ENCODE peak calls at places on chromosomes 2 and 18, in seven cellular contexts. One of them, this sample, is unnamed.

GRCh38 chr2:225788571-225788970 is 389.1 kb downstream of the NYAP2 start:
- DNase-seq in neuronal stem cell: no peak
- DNase-seq in DMS153: no peak
- DNase-seq in cardiac fibroblast: peak; percentile 55
- DNase-seq in mammary epithelial cell: no peak
- DNase-seq in iris pigment epithelial cell: no peak
- DNase-seq in frontal cortex: no peak
- DNase-seq in this sample: no peak

GRCh38 chr2:130882991-130883390 is 46.3 kb downstream of the ARHGEF4 start:
- DNase-seq in mammary epithelial cell: no peak
- DNase-seq in frontal cortex: no peak
- DNase-seq in iris pigment epithelial cell: no peak
- DNase-seq in cardiac fibroblast: no peak
- DNase-seq in neuronal stem cell: no peak
- DNase-seq in DMS153: no peak
- DNase-seq in this sample: no peak

GRCh38 chr2:138307099-138307498 is 194.5 kb upstream of the SPOPL start:
- DNase-seq in iris pigment epithelial cell: no peak
- DNase-seq in frontal cortex: no peak
- DNase-seq in mammary epithelial cell: no peak
- DNase-seq in neuronal stem cell: no peak
- DNase-seq in cardiac fibroblast: no peak
- DNase-seq in DMS153: no peak
- DNase-seq in this sample: no peak

GRCh38 chr2:26344581-26345283 is 1.2 kb upstream of the SELENOI start:
- DNase-seq in neuronal stem cell: no peak
- DNase-seq in DMS153: no peak
- DNase-seq in frontal cortex: no peak
- DNase-seq in iris pigment epithelial cell: peak; percentile 70
- DNase-seq in cardiac fibroblast: peak; percentile 61
- DNase-seq in mammary epithelial cell: peak; percentile 64
- DNase-seq in this sample: no peak

GRCh38 chr2:26626606-26627005 is 14.6 kb downstream of the CIB4 start:
- DNase-seq in frontal cortex: no peak
- DNase-seq in neuronal stem cell: no peak
- DNase-seq in cardiac fibroblast: no peak
- DNase-seq in DMS153: no peak
- DNase-seq in mammary epithelial cell: no peak
- DNase-seq in iris pigment epithelial cell: no peak
- DNase-seq in this sample: no peak

GRCh38 chr18:76699923-76700322 is 122.4 kb upstream of the ZNF236 start:
- DNase-seq in frontal cortex: no peak
- DNase-seq in DMS153: no peak
- DNase-seq in cardiac fibroblast: no peak
- DNase-seq in iris pigment epithelial cell: no peak
- DNase-seq in mammary epithelial cell: no peak
- DNase-seq in neuronal stem cell: no peak
- DNase-seq in this sample: no peak

GRCh38 chr18:23172981-23173380 is 37.7 kb downstream of the CABLES1 start:
- DNase-seq in iris pigment epithelial cell: no peak
- DNase-seq in DMS153: no peak
- DNase-seq in mammary epithelial cell: no peak
- DNase-seq in frontal cortex: no peak
- DNase-seq in neuronal stem cell: no peak
- DNase-seq in cardiac fibroblast: no peak
- DNase-seq in this sample: no peak

GRCh38 chr2:10475811-10476660 is 27.9 kb upstream of the ODC1 start:
- DNase-seq in cardiac fibroblast: no peak
- DNase-seq in DMS153: no peak
- DNase-seq in mammary epithelial cell: no peak
- DNase-seq in neuronal stem cell: no peak
- DNase-seq in frontal cortex: no peak
- DNase-seq in iris pigment epithelial cell: no peak
- DNase-seq in this sample: no peak

GRCh38 chr18:3451166-3451988 is 1.4 kb downstream of the TGIF1 start:
- DNase-seq in mammary epithelial cell: peak; percentile 80
- DNase-seq in frontal cortex: peak; percentile 78
- DNase-seq in cardiac fibroblast: peak; percentile 91
- DNase-seq in neuronal stem cell: peak; percentile 89
- DNase-seq in iris pigment epithelial cell: peak; percentile 91
- DNase-seq in DMS153: no peak
- DNase-seq in this sample: peak; percentile 62

GRCh38 chr18:70337139-70337972 is 48.5 kb downstream of the SOCS6 start:
- DNase-seq in cardiac fibroblast: peak; percentile 90
- DNase-seq in neuronal stem cell: peak; percentile 6
- DNase-seq in iris pigment epithelial cell: peak; percentile 93
- DNase-seq in mammary epithelial cell: peak; percentile 96
- DNase-seq in frontal cortex: no peak
- DNase-seq in DMS153: no peak
- DNase-seq in this sample: no peak

GRCh38 chr2:168894101-168894500 is 3.9 kb upstream of the SPC25 start:
- DNase-seq in frontal cortex: no peak
- DNase-seq in cardiac fibroblast: no peak
- DNase-seq in mammary epithelial cell: no peak
- DNase-seq in DMS153: no peak
- DNase-seq in iris pigment epithelial cell: no peak
- DNase-seq in neuronal stem cell: no peak
- DNase-seq in this sample: no peak

GRCh38 chr2:62524293-62524941 is 18.4 kb upstream of the TMEM17 start:
- DNase-seq in neuronal stem cell: no peak
- DNase-seq in DMS153: no peak
- DNase-seq in cardiac fibroblast: peak; percentile 39
- DNase-seq in iris pigment epithelial cell: no peak
- DNase-seq in frontal cortex: no peak
- DNase-seq in mammary epithelial cell: no peak
- DNase-seq in this sample: no peak

This sample was measured in NCI-H510A treated with DMSO at 0.1 percent for 48 hours.